ENCODE peak calls at places on chromosomes 16 and 17, in seven cellular contexts. X is brain microvascular endothelial cell, U is cardiac muscle cell, Y is MM.1S, H is fibroblast of lung, V is adrenal gland, G is neural progenitor cell. L is an unnamed sample.

GRCh38 chr16:85835956-85836705 is 36.6 kb downstream of the COX4I1 start:
- DNase-seq in U (no peak), Y (no peak), H (no peak), V (no peak), X (no peak), G (no peak), L (no peak)

GRCh38 chr16:55100100-55100499 is 169.4 kb downstream of the IRX5 start:
- DNase-seq in X (no peak), V (no peak), H (no peak), G (no peak), Y (no peak), U (no peak), L (no peak)

GRCh38 chr17:77449373-77449907 is 308.7 kb downstream of the SEC14L1 start:
- DNase-seq in U (no peak), V (no peak), H (no peak), G (no peak), Y (no peak), X (no peak), L (no peak)

GRCh38 chr17:78731904-78732303 is 50.2 kb downstream of the CYTH1 start:
- DNase-seq in G (no peak), H (no peak), U (no peak), V (no peak), Y (no peak), X (no peak), L (no peak)

GRCh38 chr16:88297178-88297720 is 85.5 kb upstream of the ZNF469 start:
- DNase-seq in Y (no peak), X (no peak), G (no peak), V (no peak), H (no peak), U (no peak), L (no peak)

GRCh38 chr17:49361129-49361901 is 735 bp downstream of the ZNF652 start:
- DNase-seq in G (no peak), X (no peak), H (peak; percentile 50), U (peak; percentile 39), Y (peak; percentile 87), V (peak; percentile 56), L (no peak)

GRCh38 chr17:56594528-56595418 is 1.3 kb downstream of the NOG start:
- DNase-seq in V (no peak), Y (peak; percentile 50), X (no peak), H (peak; percentile 30), G (peak; percentile 63), U (no peak), L (no peak)

GRCh38 chr17:69573396-69573795 is 158.9 kb downstream of the MAP2K6 start:
- DNase-seq in U (no peak), Y (no peak), X (no peak), G (no peak), V (no peak), H (no peak), L (no peak)

GRCh38 chr17:63833026-63833740 is 5.7 kb upstream of the FTSJ3 start:
- DNase-seq in X (no peak), U (no peak), V (peak; percentile 15), Y (no peak), G (no peak), H (no peak), L (no peak)

DNA sequence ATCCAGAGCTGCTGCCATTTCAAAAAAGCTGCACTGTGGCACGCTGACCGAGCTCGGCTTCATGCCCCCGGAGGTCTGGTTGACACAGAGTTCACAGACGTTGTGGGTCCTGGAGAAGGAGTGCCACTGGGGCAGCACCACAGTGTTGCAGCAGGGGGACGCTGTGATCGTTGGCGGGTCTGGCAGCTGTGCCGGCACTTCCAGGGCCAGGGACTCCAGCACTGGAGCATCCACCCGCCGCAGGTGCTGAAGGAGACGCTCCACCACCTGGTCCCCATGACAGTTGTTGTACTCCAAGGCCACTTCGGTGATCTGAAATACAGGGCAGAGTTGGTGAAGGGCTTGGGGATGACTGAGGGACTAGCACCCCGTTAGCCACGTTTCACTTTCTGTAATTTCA is 23.5 kb downstream of the SNN start:
- DNase-seq in Y (no peak), U (no peak), V (no peak), G (no peak), H (no peak), X (no peak), L (no peak)
- H3K36me3 ChIP-seq in Y (peaks cover 41% of the 10 kb centered on the region), U (peaks cover 49% of the 10 kb centered on the region), V (peaks cover 59% of the 10 kb centered on the region), G (no peaks in the 10 kb centered on the region), H (peaks cover 16% of the 10 kb centered on the region), X (peaks cover 71% of the 10 kb centered on the region), L (peaks cover 9% of the 10 kb centered on the region)

GRCh38 chr16:11550651-11551498 is 35.8 kb downstream of the LITAF start:
- DNase-seq in H (no peak), U (peak; percentile 27), G (no peak), V (no peak), Y (no peak), X (no peak), L (no peak)

GRCh38 chr16:11543676-11544393 is 42.9 kb downstream of the LITAF start:
- DNase-seq in U (no peak), V (no peak), Y (no peak), H (no peak), G (peak; percentile 49), X (no peak), L (no peak)

GRCh38 chr16:11547517-11547916 is 39.2 kb downstream of the LITAF start:
- DNase-seq in Y (no peak), U (no peak), H (no peak), X (no peak), V (no peak), G (no peak), L (no peak)

GRCh38 chr16:11542069-11542775 is 44.5 kb downstream of the LITAF start:
- DNase-seq in G (no peak), Y (no peak), V (no peak), X (no peak), H (no peak), U (peak; percentile 47), L (no peak)

DNA sequence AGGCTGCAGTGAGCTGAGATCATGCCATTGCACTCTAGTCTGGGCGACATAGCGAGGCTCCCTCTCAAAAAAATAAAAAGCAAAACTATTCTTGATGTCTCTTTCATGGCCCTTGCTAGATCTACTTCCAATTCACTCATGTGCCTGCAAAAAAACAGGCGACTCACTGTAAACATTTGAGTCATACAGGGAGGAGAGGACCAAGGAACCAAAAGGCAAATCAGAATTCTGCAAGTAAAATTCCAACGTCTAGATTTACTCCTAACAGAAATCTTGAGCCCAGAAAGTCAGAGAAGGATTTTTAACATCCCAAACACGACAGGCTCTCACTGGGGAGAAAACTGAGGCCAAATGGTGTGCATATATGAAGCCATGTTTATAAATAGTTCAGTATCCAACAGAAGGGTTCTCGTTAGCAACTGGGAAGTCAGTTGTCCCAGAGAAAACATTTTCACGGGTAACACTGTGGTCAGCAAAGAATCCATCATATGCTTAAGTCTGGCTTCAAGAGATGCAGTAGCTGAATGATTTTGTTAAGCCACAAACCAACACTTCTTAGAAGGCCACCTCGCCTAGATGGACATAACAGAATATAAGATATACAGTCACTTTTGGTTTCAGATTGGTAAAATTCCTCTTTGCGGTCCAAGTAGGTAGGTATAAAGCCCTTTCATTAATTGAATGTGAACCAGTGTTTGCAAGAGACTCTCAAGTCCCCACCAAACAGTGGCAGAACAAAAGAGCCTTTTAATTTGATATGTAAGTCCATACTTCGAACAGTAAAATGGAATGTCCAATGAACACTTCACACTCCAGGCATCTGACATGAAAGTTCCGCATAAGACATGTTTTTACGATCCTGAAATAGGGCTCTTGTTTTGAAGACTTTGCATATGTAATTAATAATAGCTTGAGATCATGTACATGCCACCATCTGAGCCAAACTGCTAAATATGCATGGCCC is 39.9 kb downstream of the LITAF start:
- DNase-seq in G (no peak), X (no peak), V (no peak), H (peak; percentile 72), U (peak; percentile 25), Y (no peak), L (no peak)
- H3K27me3 ChIP-seq in G (no peaks in the 10 kb centered on the region), X (no peaks in the 10 kb centered on the region), V (no peaks in the 10 kb centered on the region), H (no peaks in the 10 kb centered on the region), U (no peaks in the 10 kb centered on the region), Y (no peaks in the 10 kb centered on the region), L (no peaks in the 10 kb centered on the region)

GRCh38 chr16:78563905-78564304 is 464.5 kb downstream of the WWOX start:
- DNase-seq in X (no peak), V (no peak), Y (peak; percentile 31), U (no peak), H (peak; percentile 4), G (no peak), L (no peak)

GRCh38 chr16:78566397-78567073 is 467.1 kb downstream of the WWOX start:
- DNase-seq in U (no peak), V (no peak), Y (no peak), G (no peak), H (no peak), X (no peak), L (no peak)

GRCh38 chr16:78570409-78571141 is 471.1 kb downstream of the WWOX start:
- DNase-seq in U (no peak), V (no peak), H (no peak), X (no peak), Y (no peak), G (no peak), L (no peak)

GRCh38 chr16:78571434-78571833 is 472.0 kb downstream of the WWOX start:
- DNase-seq in V (no peak), U (no peak), G (no peak), Y (no peak), H (no peak), X (no peak), L (no peak)

GRCh38 chr16:78567713-78568112 is 468.3 kb downstream of the WWOX start:
- DNase-seq in X (no peak), H (no peak), G (no peak), Y (no peak), V (no peak), U (no peak), L (no peak)
- H3K27ac ChIP-seq in X (no peak overlapping the region), H (no peak overlapping the region), G (no peak overlapping the region), Y (no peak overlapping the region), V (no peak overlapping the region), U (no peak overlapping the region), L (no peak overlapping the region)

GRCh38 chr16:2061526-2061925 is 13.7 kb downstream of the TSC2 start:
- DNase-seq in V (no peak), G (no peak), U (no peak), H (no peak), X (no peak), Y (no peak), L (no peak)

GRCh38 chr16:2063861-2064260 is 16.1 kb downstream of the TSC2 start:
- DNase-seq in V (no peak), H (no peak), G (no peak), U (no peak), X (no peak), Y (no peak), L (no peak)

GRCh38 chr16:2066139-2066538 is 18.4 kb downstream of the TSC2 start:
- DNase-seq in U (no peak), H (no peak), V (no peak), Y (no peak), X (no peak), G (no peak), L (no peak)

GRCh38 chr16:2062801-2063200 is 15.0 kb downstream of the TSC2 start:
- DNase-seq in V (no peak), X (no peak), G (no peak), H (no peak), Y (no peak), U (no peak), L (no peak)

DNA sequence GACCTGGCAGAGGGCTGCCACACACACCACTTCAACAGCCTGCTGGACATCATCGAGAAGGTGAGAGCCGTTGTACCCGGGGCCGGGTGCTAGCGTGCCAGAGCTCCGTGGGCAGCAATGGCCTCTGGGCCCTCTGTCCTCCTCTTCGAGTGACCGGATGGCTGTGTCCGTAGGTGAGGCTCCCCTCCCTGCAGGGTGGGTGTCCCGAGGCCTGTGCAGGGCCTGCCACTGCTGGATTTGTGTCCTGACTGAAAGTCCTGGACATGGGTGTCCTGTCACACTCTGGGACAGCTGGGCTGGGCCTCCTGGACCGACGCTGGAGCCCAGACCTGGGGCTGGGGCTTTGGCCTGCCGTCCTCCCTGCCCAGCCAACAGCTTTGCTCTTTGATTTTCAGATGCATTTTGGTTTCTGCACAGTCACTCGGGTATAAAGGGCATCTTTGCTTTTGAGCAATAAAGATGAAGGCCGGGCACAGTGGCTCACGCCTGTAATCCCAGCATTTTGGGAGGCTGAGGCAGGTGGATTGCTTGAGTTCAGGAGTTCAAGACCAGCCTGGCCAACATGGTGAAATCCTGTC is 16.7 kb downstream of the TSC2 start:
- DNase-seq in V (no peak), X (no peak), Y (no peak), H (no peak), U (no peak), G (no peak), L (no peak)
- H3K36me3 ChIP-seq in V (peaks cover 61% of the 10 kb centered on the region), X (peaks cover 52% of the 10 kb centered on the region), Y (no peaks in the 10 kb centered on the region), H (peaks cover 37% of the 10 kb centered on the region), U (peaks cover 19% of the 10 kb centered on the region), G (no peaks in the 10 kb centered on the region), L (peaks cover 19% of the 10 kb centered on the region)

L was measured in iPS DF 6.9.